ENCODE peak calls at places on chromosomes 3 and 15, in six cellular contexts. Z is activated gamma-delta T cell treated with Interleukin-2 at 50 U/mL for 16 hours; G is OCI-LY7; O is AG20443; K is activated CD8-positive, alpha-beta memory T cell treated with anti-CD3 and anti-CD28 coated beads, Interleukin-2, amount 50 U/mL, for 4 hours; I is hippocampal formation. F is an unnamed sample.

GRCh38 chr3:149554826-149555225 is 80.3 kb downstream of the TM4SF4 start:
- DNase-seq in Z (no peak), G (no peak), O (no peak), K (no peak), I (no peak), F (no peak)

GRCh38 chr3:123602325-123602724 is 17.5 kb upstream of the HACD2 start:
- DNase-seq in Z (no peak), G (no peak), O (no peak), K (no peak), I (no peak), F (no peak)

GRCh38 chr3:54936561-54936960 is 8.7 kb upstream of the LRTM1 start:
- DNase-seq in Z (no peak), G (no peak), O (no peak), K (no peak), I (no peak), F (no peak)

GRCh38 chr15:66006986-66007385 is 137.7 kb downstream of the RAB11A start:
- DNase-seq in Z (no peak), G (no peak), O (no peak), K (no peak), I (no peak), F (no peak)

GRCh38 chr15:99511865-99512632 is 53.7 kb upstream of the MEF2A start:
- DNase-seq in Z (no peak), G (peak), O (no peak), K (no peak), I (no peak), F (no peak)

GRCh38 chr3:197191897-197192296 is 106.5 kb downstream of the DLG1 start:
- DNase-seq in Z (no peak), G (no peak), O (no peak), K (no peak), I (no peak), F (no peak)

GRCh38 chr15:77866186-77866585 is 211.3 kb downstream of the TBC1D2B start:
- DNase-seq in Z (no peak), G (no peak), O (no peak), K (no peak), I (no peak), F (no peak)

GRCh38 chr15:71761649-71762048 is 48.7 kb upstream of the NR2E3 start:
- DNase-seq in Z (no peak), G (no peak), O (peak), K (no peak), I (no peak), F (no peak)

GRCh38 chr15:99427210-99427609 is 138.6 kb upstream of the MEF2A start:
- DNase-seq in Z (no peak), G (no peak), O (no peak), K (peak), I (no peak), F (no peak)

GRCh38 chr3:42961633-42962032 is 17.5 kb upstream of the GASK1A start:
- DNase-seq in Z (no peak), G (peak), O (peak), K (no peak), I (peak), F (peak)

GRCh38 chr3:183584246-183584913 is 28.9 kb upstream of the KLHL6 start:
- DNase-seq in Z (no peak), G (peak), O (peak), K (no peak), I (no peak), F (peak)

GRCh38 chr15:31013863-31014607 is 22.6 kb upstream of the MTMR10 start:
- DNase-seq in Z (no peak), G (peak), O (no peak), K (no peak), I (no peak), F (no peak)

GRCh38 chr15:101558217-101558941 is 68.9 kb upstream of the PCSK6 start:
- DNase-seq in Z (no peak), G (no peak), O (no peak), K (no peak), I (no peak), F (no peak)

GRCh38 chr3:188558343-188559068 is 404.5 kb downstream of the LPP start:
- DNase-seq in Z (no peak), G (no peak), O (peak), K (no peak), I (no peak), F (no peak)

GRCh38 chr3:64267774-64268604 is 42.7 kb upstream of the PRICKLE2 start:
- DNase-seq in Z (no peak), G (no peak), O (peak), K (no peak), I (peak), F (peak)

GRCh38 chr3:16338124-16338523 is 73.1 kb downstream of the OXNAD1 start:
- DNase-seq in Z (peak), G (peak), O (no peak), K (peak), I (no peak), F (no peak)

GRCh38 chr3:94158461-94158860 is 95.6 kb downstream of the NSUN3 start:
- DNase-seq in Z (no peak), G (no peak), O (no peak), K (no peak), I (peak), F (no peak)

GRCh38 chr15:66701422-66702034 is 508 bp upstream of the SMAD6 start:
- DNase-seq in Z (peak), G (no peak), O (peak), K (peak), I (no peak), F (peak)

GRCh38 chr15:68526269-68526668 is 52.5 kb upstream of the CORO2B start:
- DNase-seq in Z (no peak), G (no peak), O (peak), K (no peak), I (no peak), F (no peak)

GRCh38 chr3:54965746-54966145 is 37.9 kb upstream of the LRTM1 start:
- DNase-seq in Z (no peak), G (no peak), O (peak), K (no peak), I (no peak), F (no peak)

GRCh38 chr3:153658151-153658550 is 463.0 kb upstream of the ARHGEF26 start:
- DNase-seq in Z (no peak), G (no peak), O (no peak), K (no peak), I (no peak), F (no peak)